ENCODE peak calls at places on chromosome 15, in four cellular contexts. One of them, this sample, is unnamed.

GRCh38 chr15:101675796-101676582 is 23.8 kb upstream of the TM2D3 start:
- DNase-seq in GM12865: peak
- DNase-seq in NB4: no peak
- DNase-seq in fibroblast of pulmonary artery: peak
- DNase-seq in this sample: no peak

GRCh38 chr15:57234156-57234555 is 142.1 kb upstream of the CGNL1 start:
- DNase-seq in GM12865: no peak
- DNase-seq in NB4: no peak
- DNase-seq in fibroblast of pulmonary artery: no peak
- DNase-seq in this sample: no peak

GRCh38 chr15:44715797-44716334 is 4.5 kb downstream of the B2M start:
- DNase-seq in GM12865: peak
- DNase-seq in NB4: no peak
- DNase-seq in fibroblast of pulmonary artery: no peak
- DNase-seq in this sample: no peak

GRCh38 chr15:39127925-39128617 is 452.8 kb upstream of the THBS1 start:
- DNase-seq in GM12865: no peak
- DNase-seq in NB4: peak
- DNase-seq in fibroblast of pulmonary artery: peak
- DNase-seq in this sample: no peak

GRCh38 chr15:70149667-70150404 is 52.1 kb upstream of the TLE3 start:
- DNase-seq in GM12865: no peak
- DNase-seq in NB4: no peak
- DNase-seq in fibroblast of pulmonary artery: peak
- DNase-seq in this sample: no peak

GRCh38 chr15:92883643-92884458 is 16.3 kb upstream of the CHD2 start:
- DNase-seq in GM12865: peak
- DNase-seq in NB4: peak
- DNase-seq in fibroblast of pulmonary artery: peak
- DNase-seq in this sample: no peak

GRCh38 chr15:43920815-43921214 is 94.0 kb downstream of the WDR76 start:
- DNase-seq in GM12865: peak
- DNase-seq in NB4: no peak
- DNase-seq in fibroblast of pulmonary artery: no peak
- DNase-seq in this sample: no peak

GRCh38 chr15:44219073-44219472 is 24.0 kb upstream of the FRMD5 start:
- DNase-seq in GM12865: no peak
- DNase-seq in NB4: peak
- DNase-seq in fibroblast of pulmonary artery: no peak
- DNase-seq in this sample: no peak

GRCh38 chr15:99306694-99307338 is 55.5 kb downstream of the LRRC28 start:
- DNase-seq in GM12865: no peak
- DNase-seq in NB4: no peak
- DNase-seq in fibroblast of pulmonary artery: no peak
- DNase-seq in this sample: no peak

GRCh38 chr15:93614446-93615104 is 525.6 kb upstream of the RGMA start:
- DNase-seq in GM12865: no peak
- DNase-seq in NB4: no peak
- DNase-seq in fibroblast of pulmonary artery: no peak
- DNase-seq in this sample: no peak

GRCh38 chr15:39623550-39623931 is 42.7 kb downstream of the THBS1 start:
- DNase-seq in GM12865: peak
- DNase-seq in NB4: no peak
- DNase-seq in fibroblast of pulmonary artery: no peak
- DNase-seq in this sample: no peak

GRCh38 chr15:96314508-96314907 is 16.0 kb upstream of the NR2F2 start:
- DNase-seq in GM12865: no peak
- DNase-seq in NB4: no peak
- DNase-seq in fibroblast of pulmonary artery: no peak
- DNase-seq in this sample: no peak

GRCh38 chr15:74525328-74525727 is 15.7 kb upstream of the ARID3B start:
- DNase-seq in GM12865: no peak
- DNase-seq in NB4: no peak
- DNase-seq in fibroblast of pulmonary artery: peak
- DNase-seq in this sample: no peak

GRCh38 chr15:85766007-85766831 is 28.5 kb downstream of the KLHL25 start:
- DNase-seq in GM12865: no peak
- DNase-seq in NB4: no peak
- DNase-seq in fibroblast of pulmonary artery: no peak
- DNase-seq in this sample: no peak

GRCh38 chr15:70382762-70383458 is 285.2 kb upstream of the TLE3 start:
- DNase-seq in GM12865: no peak
- DNase-seq in NB4: no peak
- DNase-seq in fibroblast of pulmonary artery: no peak
- DNase-seq in this sample: no peak

GRCh38 chr15:48244923-48245322 is 38.8 kb downstream of the SLC12A1 start:
- DNase-seq in GM12865: no peak
- DNase-seq in NB4: peak
- DNase-seq in fibroblast of pulmonary artery: peak
- DNase-seq in this sample: no peak

GRCh38 chr15:75356006-75356405 is 9.2 kb downstream of the NEIL1 start:
- DNase-seq in GM12865: no peak
- DNase-seq in NB4: no peak
- DNase-seq in fibroblast of pulmonary artery: no peak
- DNase-seq in this sample: no peak

GRCh38 chr15:41993447-41994170 is 21.3 kb upstream of the EHD4 start:
- DNase-seq in GM12865: no peak
- DNase-seq in NB4: no peak
- DNase-seq in fibroblast of pulmonary artery: no peak
- DNase-seq in this sample: no peak

GRCh38 chr15:50496692-50497091 is 49.8 kb downstream of the USP50 start:
- DNase-seq in GM12865: peak
- DNase-seq in NB4: no peak
- DNase-seq in fibroblast of pulmonary artery: no peak
- DNase-seq in this sample: no peak

GRCh38 chr15:101050647-101051290 is 131.6 kb downstream of the LRRK1 start:
- DNase-seq in GM12865: peak
- DNase-seq in NB4: no peak
- DNase-seq in fibroblast of pulmonary artery: no peak
- DNase-seq in this sample: no peak

GRCh38 chr15:65869954-65870871 is 922 bp downstream of the RAB11A start:
- DNase-seq in GM12865: peak
- DNase-seq in NB4: peak
- DNase-seq in fibroblast of pulmonary artery: peak
- DNase-seq in this sample: no peak

GRCh38 chr15:70486451-70487379 is 276.6 kb downstream of the UACA start:
- DNase-seq in GM12865: peak
- DNase-seq in NB4: peak
- DNase-seq in fibroblast of pulmonary artery: peak
- DNase-seq in this sample: peak

GRCh38 chr15:81176291-81176893 is 20.3 kb upstream of the IL16 start:
- DNase-seq in GM12865: no peak
- DNase-seq in NB4: no peak
- DNase-seq in fibroblast of pulmonary artery: no peak
- DNase-seq in this sample: no peak

GRCh38 chr15:81175496-81175895 is 21.2 kb upstream of the IL16 start:
- DNase-seq in GM12865: no peak
- DNase-seq in NB4: no peak
- DNase-seq in fibroblast of pulmonary artery: no peak
- DNase-seq in this sample: no peak

GRCh38 chr15:81178365-81178764 is 18.3 kb upstream of the IL16 start:
- DNase-seq in GM12865: no peak
- DNase-seq in NB4: no peak
- DNase-seq in fibroblast of pulmonary artery: no peak
- DNase-seq in this sample: no peak

GRCh38 chr15:81174125-81174524 is 22.6 kb upstream of the IL16 start:
- DNase-seq in GM12865: no peak
- DNase-seq in NB4: no peak
- DNase-seq in fibroblast of pulmonary artery: no peak
- DNase-seq in this sample: no peak

DNA sequence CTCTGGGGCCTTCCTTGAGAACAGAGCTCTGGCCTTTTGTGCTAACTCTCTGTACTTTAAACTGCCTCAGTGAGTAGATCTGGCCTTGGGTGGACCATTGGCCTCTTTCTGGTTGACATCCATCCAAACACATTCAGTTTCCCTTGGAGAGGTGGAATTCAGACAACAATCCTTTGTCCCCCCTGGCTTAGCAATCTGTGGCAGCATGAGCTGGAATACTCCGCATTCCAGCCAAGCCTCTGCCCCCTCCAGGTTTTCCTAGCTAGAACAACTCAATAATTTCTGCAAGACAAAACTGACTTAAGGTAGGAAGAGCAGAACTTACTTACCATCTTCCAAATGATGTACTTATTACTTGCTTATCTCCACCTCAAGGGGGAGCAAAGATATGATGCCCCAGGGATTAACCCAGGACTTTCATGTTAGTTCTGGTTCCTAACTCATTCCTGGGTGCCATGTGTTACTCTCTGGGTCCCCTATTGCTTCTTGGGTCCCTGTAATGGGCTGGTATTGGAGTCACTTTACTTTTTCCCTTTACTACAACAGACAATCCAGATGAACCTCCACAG is 21.8 kb upstream of the IL16 start:
- DNase-seq in GM12865: no peak
- DNase-seq in NB4: no peak
- DNase-seq in fibroblast of pulmonary artery: no peak
- DNase-seq in this sample: no peak
- TF ChIP-seq CTCF in GM12865: no peak
- TF ChIP-seq CTCF in NB4: peak
- TF ChIP-seq CTCF in fibroblast of pulmonary artery: no peak
- TF ChIP-seq CTCF in this sample: no peak

GRCh38 chr15:90642464-90643300 is 74.5 kb upstream of the BLM start:
- DNase-seq in GM12865: no peak
- DNase-seq in NB4: peak
- DNase-seq in fibroblast of pulmonary artery: no peak
- DNase-seq in this sample: no peak
- TF ChIP-seq CTCF in GM12865: peak
- TF ChIP-seq CTCF in NB4: peak
- TF ChIP-seq CTCF in fibroblast of pulmonary artery: peak
- TF ChIP-seq CTCF in this sample: no peak

GRCh38 chr15:78282324-78282723 is 17.1 kb downstream of the SKIC8 start:
- DNase-seq in GM12865: no peak
- DNase-seq in NB4: no peak
- DNase-seq in fibroblast of pulmonary artery: no peak
- DNase-seq in this sample: no peak

GRCh38 chr15:78290222-78290621 is 9.2 kb downstream of the SKIC8 start:
- DNase-seq in GM12865: no peak
- DNase-seq in NB4: no peak
- DNase-seq in fibroblast of pulmonary artery: no peak
- DNase-seq in this sample: no peak

GRCh38 chr15:78280289-78281072 is 16.1 kb downstream of the DNAJA4 start:
- DNase-seq in GM12865: no peak
- DNase-seq in NB4: no peak
- DNase-seq in fibroblast of pulmonary artery: no peak
- DNase-seq in this sample: no peak

DNA sequence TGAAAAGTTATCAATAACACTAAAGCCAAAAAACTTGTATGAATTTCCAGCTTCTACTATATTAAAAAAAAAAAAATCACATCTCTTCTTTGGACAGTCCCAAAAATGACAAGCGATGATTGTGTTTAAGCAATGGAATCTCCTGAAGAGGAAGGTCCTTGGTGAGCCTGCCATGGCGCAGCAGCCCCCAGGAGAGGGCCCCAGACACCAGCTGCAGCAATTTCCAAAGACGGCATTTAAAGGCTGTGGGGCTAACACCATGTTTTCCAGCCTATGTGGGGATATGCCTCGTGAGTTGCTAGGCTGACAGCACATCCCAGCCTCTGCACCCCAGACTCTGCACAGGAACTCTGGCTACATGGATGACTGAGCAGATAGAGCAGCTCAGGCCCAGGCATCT is 14.7 kb downstream of the SKIC8 start:
- DNase-seq in GM12865: no peak
- DNase-seq in NB4: peak
- DNase-seq in fibroblast of pulmonary artery: no peak
- DNase-seq in this sample: no peak
- TF ChIP-seq CTCF in GM12865: no peak
- TF ChIP-seq CTCF in NB4: peak
- TF ChIP-seq CTCF in fibroblast of pulmonary artery: no peak
- TF ChIP-seq CTCF in this sample: no peak

GRCh38 chr15:89030311-89030710 is 57.9 kb upstream of the ABHD2 start:
- DNase-seq in GM12865: no peak
- DNase-seq in NB4: no peak
- DNase-seq in fibroblast of pulmonary artery: no peak
- DNase-seq in this sample: no peak

GRCh38 chr15:89038146-89038545 is 50.1 kb upstream of the ABHD2 start:
- DNase-seq in GM12865: no peak
- DNase-seq in NB4: no peak
- DNase-seq in fibroblast of pulmonary artery: no peak
- DNase-seq in this sample: no peak

GRCh38 chr15:89035658-89036057 is 52.6 kb upstream of the ABHD2 start:
- DNase-seq in GM12865: no peak
- DNase-seq in NB4: no peak
- DNase-seq in fibroblast of pulmonary artery: no peak
- DNase-seq in this sample: no peak

DNA sequence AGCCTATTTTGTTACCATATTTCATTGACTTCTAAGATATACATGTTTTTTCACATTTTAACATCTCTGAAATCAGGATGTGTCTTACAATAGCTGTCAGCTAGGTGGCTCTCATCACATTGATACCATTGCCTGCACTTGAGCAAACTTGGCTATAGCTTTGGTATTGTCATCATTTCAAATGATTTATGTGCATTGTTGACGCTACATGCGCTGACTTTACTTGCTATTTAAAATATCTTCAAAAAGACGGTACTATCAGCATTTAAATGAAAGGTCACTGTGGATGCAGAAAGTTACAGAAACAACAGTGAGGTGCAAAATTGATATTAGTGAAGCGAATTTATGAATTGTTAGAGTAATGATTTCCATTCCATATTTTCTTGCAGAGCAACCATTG is 54.0 kb upstream of the ABHD2 start:
- DNase-seq in GM12865: peak
- DNase-seq in NB4: peak
- DNase-seq in fibroblast of pulmonary artery: peak
- DNase-seq in this sample: no peak
- TF ChIP-seq CTCF in GM12865: no peak
- TF ChIP-seq CTCF in NB4: peak
- TF ChIP-seq CTCF in fibroblast of pulmonary artery: peak
- TF ChIP-seq CTCF in this sample: no peak

GRCh38 chr15:37764733-37765191 is 169.7 kb upstream of the TMCO5A start:
- DNase-seq in GM12865: peak
- DNase-seq in NB4: peak
- DNase-seq in fibroblast of pulmonary artery: peak
- DNase-seq in this sample: no peak
- TF ChIP-seq CTCF in GM12865: peak
- TF ChIP-seq CTCF in NB4: peak
- TF ChIP-seq CTCF in fibroblast of pulmonary artery: peak
- TF ChIP-seq CTCF in this sample: no peak